ENCODE peak calls at places on chromosomes 13 and 19, in seven cellular contexts. M is HEK293T; I is lung; O is activated naive CD4-positive, alpha-beta T cell treated with anti-CD3 and anti-CD28 coated beads, Interleukin-2, amount 50 U/mL, for 16 hours; F is AG08396; R is foreskin fibroblast; S is WERI-Rb-1. U is an unnamed sample.

GRCh38 chr13:51632643-51633357 is 48.5 kb downstream of the WDFY2 start:
- DNase-seq in M (no peak), I (no peak), O (no peak), F (no peak), R (no peak), S (no peak), U (no peak)

GRCh38 chr19:39263912-39264305 is 4.3 kb upstream of the IFNL2 start:
- DNase-seq in M (no peak), I (no peak), O (no peak), F (no peak), R (no peak), S (no peak), U (no peak)

GRCh38 chr19:46442808-46443450 is 14.2 kb upstream of the PNMA8C start:
- DNase-seq in M (no peak), I (peak), O (no peak), F (peak), R (peak), S (no peak), U (no peak)

GRCh38 chr13:112776354-112776753 is 86.5 kb downstream of the ATP11A start:
- DNase-seq in M (no peak), I (no peak), O (no peak), F (no peak), R (no peak), S (peak), U (no peak)

GRCh38 chr19:48271531-48272151 is 1.8 kb downstream of the ZNF114 start:
- DNase-seq in M (no peak), I (peak), O (peak), F (peak), R (peak), S (no peak), U (peak)

GRCh38 chr19:13209797-13210775 is 59.9 kb downstream of the IER2 start:
- DNase-seq in M (no peak), I (no peak), O (no peak), F (no peak), R (no peak), S (no peak), U (no peak)

GRCh38 chr19:41189425-41190065 is 3.5 kb upstream of the CYP2S1 start:
- DNase-seq in M (no peak), I (no peak), O (no peak), F (no peak), R (no peak), S (no peak), U (no peak)

GRCh38 chr19:50311723-50312635 is 17.2 kb downstream of the KCNC3 start:
- DNase-seq in M (peak), I (no peak), O (no peak), F (no peak), R (no peak), S (peak), U (no peak)

GRCh38 chr19:35919306-35919705 is 11.2 kb upstream of the TYROBP start:
- DNase-seq in M (no peak), I (no peak), O (no peak), F (no peak), R (no peak), S (no peak), U (no peak)

GRCh38 chr19:2227415-2228156 is 8.5 kb downstream of the PLEKHJ1 start:
- DNase-seq in M (no peak), I (no peak), O (no peak), F (no peak), R (no peak), S (no peak), U (no peak)

GRCh38 chr13:20673711-20674110 is 29.8 kb upstream of the IL17D start:
- DNase-seq in M (no peak), I (no peak), O (no peak), F (no peak), R (no peak), S (no peak), U (no peak)

GRCh38 chr19:10412257-10412977 is 7.9 kb upstream of the PDE4A start:
- DNase-seq in M (no peak), I (no peak), O (no peak), F (no peak), R (no peak), S (no peak), U (no peak)

GRCh38 chr13:30394798-30395191 is 27.5 kb upstream of the UBE2L5 start:
- DNase-seq in M (no peak), I (no peak), O (no peak), F (no peak), R (no peak), S (no peak), U (no peak)

GRCh38 chr13:33129094-33129832 is 113.0 kb downstream of the KL start:
- DNase-seq in M (no peak), I (no peak), O (no peak), F (no peak), R (no peak), S (no peak), U (no peak)